ENCODE peak calls at places on chromosomes 6 and 20, in four cellular contexts. V is K562, T is WTC11, F is GM12878. G is an unnamed sample.
A peak's percentile ranks its signal among the peaks of the same experiment; 100 is the strongest.

GRCh38 chr20:49183444-49183843 is 4.7 kb downstream of the STAU1 start:
- DNase-seq in F (no peak), V (no peak), T (no peak), G (no peak)

GRCh38 chr6:14335071-14335470 is 217.5 kb downstream of the CD83 start:
- DNase-seq in V (no peak), T (no peak), F (no peak), G (no peak)

GRCh38 chr6:122207794-122208193 is 191.7 kb upstream of the HSF2 start:
- DNase-seq in F (no peak), T (no peak), V (no peak), G (no peak)

GRCh38 chr20:50415516-50416268 is 94.5 kb upstream of the PTPN1 start:
- DNase-seq in V (no peak), F (no peak), T (peak; percentile 27), G (peak; percentile 86)

GRCh38 chr20:62052336-62052841 is 13.3 kb downstream of the TAF4 start:
- DNase-seq in V (no peak), F (no peak), T (no peak), G (no peak)

GRCh38 chr6:9186148-9186547 is 750.8 kb upstream of the SLC35B3 start:
- DNase-seq in F (no peak), V (no peak), T (no peak), G (no peak)

GRCh38 chr6:45148711-45149341 is 179.3 kb upstream of the RUNX2 start:
- DNase-seq in F (no peak), T (no peak), V (no peak), G (no peak)

GRCh38 chr6:53691667-53692133 is 26.1 kb upstream of the KLHL31 start:
- DNase-seq in F (peak; percentile 25), V (no peak), T (no peak), G (no peak)

GRCh38 chr6:40755046-40755681 is 168.0 kb upstream of the LRFN2 start:
- DNase-seq in F (no peak), V (no peak), T (no peak), G (no peak)

GRCh38 chr20:7207186-7207585 is 439.7 kb downstream of the BMP2 start:
- DNase-seq in T (no peak), V (no peak), F (no peak), G (no peak)

GRCh38 chr20:62143118-62143975 is at the start of the genes PSMA7 and SS18L1:
- DNase-seq in V (peak; percentile 84), T (peak; percentile 76), F (no peak), G (peak; percentile 84)

GRCh38 chr6:44260451-44261297 is 3.3 kb upstream of the SLC35B2 start:
- DNase-seq in T (no peak), F (no peak), V (no peak), G (no peak)

GRCh38 chr6:21914121-21914973 is 320.8 kb downstream of the SOX4 start:
- DNase-seq in V (no peak), T (no peak), F (no peak), G (no peak)

GRCh38 chr6:141552031-141552430 is 580.7 kb upstream of the GJE1 start:
- DNase-seq in T (no peak), V (no peak), F (no peak), G (no peak)

GRCh38 chr20:59821201-59821600 is 112.2 kb downstream of the SYCP2 start:
- DNase-seq in F (no peak), T (no peak), V (no peak), G (no peak)

GRCh38 chr20:63534427-63534830 is 2.7 kb downstream of the PTK6 start:
- DNase-seq in V (no peak), T (no peak), F (no peak), G (no peak)

GRCh38 chr6:132228894-132229293 is 172.4 kb downstream of the MOXD1 start:
- DNase-seq in T (no peak), V (no peak), F (no peak), G (no peak)

GRCh38 chr20:50992733-50993457 is 30.0 kb downstream of the KCNG1 start:
- DNase-seq in V (peak; percentile 92), T (peak; percentile 74), F (peak; percentile 17), G (peak; percentile 89)

GRCh38 chr6:142155091-142155490 is 8.0 kb downstream of the VTA1 start:
- DNase-seq in V (no peak), T (no peak), F (no peak), G (no peak)

GRCh38 chr6:73675466-73676098 is 20.4 kb upstream of the CD109 start:
- DNase-seq in F (no peak), T (peak; percentile 78), V (peak; percentile 75), G (peak; percentile 71)

GRCh38 chr20:49595811-49596545 is 28.0 kb upstream of the PTGIS start:
- DNase-seq in V (no peak), F (no peak), T (no peak), G (no peak)

DNA sequence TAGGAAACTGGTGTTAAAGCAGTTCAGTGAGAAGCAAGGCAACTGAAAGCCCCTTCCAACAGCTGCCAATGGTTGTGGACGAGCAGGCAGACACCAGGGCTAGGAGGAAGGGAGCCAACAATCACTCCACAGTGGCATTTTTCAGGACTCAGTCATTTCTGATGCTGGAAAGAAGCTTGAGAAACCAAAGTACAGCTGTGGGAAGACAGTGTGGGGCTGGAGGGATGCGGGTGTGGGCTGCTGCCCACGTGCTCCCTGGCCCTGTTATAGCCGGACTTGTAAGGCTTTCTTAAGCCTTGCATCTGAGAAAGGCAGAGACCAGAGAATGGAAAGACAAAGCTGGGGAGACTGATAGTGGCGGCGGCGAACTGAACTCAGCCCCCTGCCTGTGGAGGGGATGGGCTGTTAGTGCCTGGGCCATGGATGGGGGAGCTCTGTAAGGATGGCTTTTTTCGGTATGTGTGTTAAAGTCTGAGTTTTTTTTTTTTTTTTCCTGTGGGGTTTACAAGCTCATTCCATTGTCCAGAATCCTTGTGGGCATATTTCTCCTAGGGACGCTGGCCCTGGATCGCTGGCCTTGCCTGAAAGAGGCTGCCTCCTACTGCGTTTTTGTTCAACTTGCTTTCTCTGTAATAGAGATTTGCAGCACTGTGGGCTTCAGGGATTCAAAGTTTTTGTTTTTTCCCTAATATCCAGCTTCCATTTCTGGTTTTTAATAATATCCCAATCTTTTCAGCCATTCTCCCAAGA is 91.7 kb downstream of the GJA10 start:
- DNase-seq in T (no peak), F (no peak), V (peak; percentile 11), G (no peak)
- TF ChIP-seq CREM in T (no peak), F (no peak), V (no peak), G (no peak)

GRCh38 chr20:10434467-10434831 is 427 bp upstream of the MKKS start:
- DNase-seq in V (peak; percentile 70), F (peak; percentile 87), T (peak; percentile 90), G (peak; percentile 100)
- TF ChIP-seq CREM in V (no peak), F (no peak), T (no peak), G (no peak)

GRCh38 chr6:89479902-89480301 is 47.0 kb downstream of the ANKRD6 start:
- DNase-seq in F (no peak), V (no peak), T (no peak), G (no peak)

GRCh38 chr6:89482136-89482535 is 49.2 kb downstream of the ANKRD6 start:
- DNase-seq in F (no peak), V (no peak), T (no peak), G (no peak)

GRCh38 chr6:89485320-89485719 is 52.4 kb downstream of the ANKRD6 start:
- DNase-seq in F (no peak), T (no peak), V (no peak), G (no peak)

GRCh38 chr6:89481695-89482094 is 48.7 kb downstream of the ANKRD6 start:
- DNase-seq in F (no peak), V (no peak), T (no peak), G (no peak)

GRCh38 chr6:89483111-89483720 is 50.3 kb downstream of the ANKRD6 start:
- DNase-seq in V (no peak), T (peak; percentile 82), F (no peak), G (peak; percentile 30)
- TF ChIP-seq CREM in V (no peak), T (no peak), F (no peak), G (no peak)

GRCh38 chr6:48315915-48316314 is 204.9 kb upstream of the PTCHD4 start:
- DNase-seq in V (no peak), T (no peak), F (no peak), G (no peak)
- TF ChIP-seq CREM in V (no peak), T (no peak), F (no peak), G (no peak)

GRCh38 chr6:25972128-25972527 is 9.5 kb downstream of the TRIM38 start:
- DNase-seq in T (no peak), V (no peak), F (no peak), G (no peak)

GRCh38 chr6:25972902-25973301 is 10.3 kb downstream of the TRIM38 start:
- DNase-seq in F (no peak), V (no peak), T (no peak), G (no peak)

GRCh38 chr6:25973923-25974555 is 11.4 kb downstream of the TRIM38 start:
- DNase-seq in T (no peak), F (no peak), V (peak; percentile 46), G (no peak)

GRCh38 chr6:25968769-25969168 is 6.2 kb downstream of the TRIM38 start:
- DNase-seq in T (no peak), F (no peak), V (no peak), G (no peak)

DNA sequence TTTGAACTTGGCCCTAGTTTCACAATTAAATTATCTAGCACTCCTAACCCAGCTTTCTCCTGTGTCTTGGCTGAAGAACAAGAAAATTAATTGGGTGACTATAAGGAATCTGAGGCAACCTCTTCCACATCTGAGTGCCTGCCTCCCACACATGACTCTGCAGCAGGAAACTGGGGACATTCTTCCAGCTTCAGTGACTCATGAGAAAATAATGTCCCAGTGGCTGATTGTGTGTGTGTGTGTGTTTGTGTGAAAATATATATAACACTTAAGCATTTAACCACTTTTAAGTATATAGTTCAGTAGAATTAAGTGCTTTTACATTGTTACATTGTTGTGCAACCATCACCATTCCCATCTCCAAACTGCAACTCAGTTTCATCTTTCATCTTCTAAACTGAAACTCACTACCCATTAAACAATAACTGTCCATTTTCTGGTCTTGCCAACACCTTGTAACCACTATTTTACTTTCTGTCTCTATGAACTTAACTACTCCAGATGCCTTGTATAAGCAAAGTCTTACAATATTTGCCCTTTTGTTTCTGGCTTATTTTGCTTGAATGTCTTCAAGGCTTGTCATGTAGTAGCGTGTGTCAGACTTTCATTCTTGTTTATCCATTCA is 8.7 kb downstream of the TRIM38 start:
- DNase-seq in T (no peak), V (peak; percentile 63), F (no peak), G (peak; percentile 29)
- TF ChIP-seq CREM in T (no peak), V (peak; percentile 8), F (no peak), G (no peak)

GRCh38 chr20:29298759-29299613 is 1958.5 kb upstream of the DEFB115 start:
- DNase-seq in T (no peak), F (no peak), V (no peak), G (no peak)
- TF ChIP-seq CREM in T (no peak), F (no peak), V (no peak), G (no peak)

DNA sequence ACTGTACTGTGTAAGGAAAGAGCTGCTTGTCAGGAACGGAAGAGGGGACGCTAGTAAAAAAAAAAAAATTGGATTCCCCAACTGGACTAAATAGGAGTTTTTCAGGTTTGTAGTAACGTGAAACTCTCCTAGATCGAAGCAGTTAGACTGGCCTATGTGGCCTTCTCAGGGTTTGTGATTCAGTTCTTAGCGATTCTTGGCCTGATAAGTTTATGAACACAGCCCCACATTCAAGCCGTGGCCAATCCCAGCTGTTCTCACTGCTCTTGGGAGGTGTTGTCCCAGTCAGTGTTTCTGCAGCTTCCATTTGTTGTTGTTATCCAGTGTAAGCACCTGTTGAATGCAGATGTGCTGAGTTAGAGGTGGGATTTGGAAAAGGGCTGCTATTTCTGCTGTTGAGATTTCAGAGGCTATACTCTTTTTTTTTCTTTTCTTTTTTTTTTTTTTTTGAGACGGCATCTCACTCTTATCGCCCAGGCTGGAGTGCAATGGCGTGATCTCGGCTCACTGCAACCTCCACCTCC is 29.7 kb downstream of the TAF8 start:
- DNase-seq in V (peak; percentile 45), F (no peak), T (no peak), G (no peak)
- TF ChIP-seq CREM in V (no peak), F (no peak), T (no peak), G (no peak)

G was measured in HepG2.